ENCODE peak calls at places on chromosome 10, in nine cellular contexts. V is kidney, M is transverse colon, C is BJ, P is PC-9, O is Caco-2, K is colonic mucosa, X is neural progenitor cell, T is heart left ventricle. S is an unnamed sample.

GRCh38 chr10:89373916-89374711 is 3.7 kb upstream of the IFIT1B start:
- DNase-seq in M (peak; percentile 81), V (peak; percentile 87), P (peak; percentile 75), X (no peak), T (peak; percentile 87), K (peak; percentile 89), O (no peak), C (peak; percentile 92), S (no peak)

GRCh38 chr10:23818484-23818883 is 379.6 kb downstream of the OTUD1 start:
- DNase-seq in M (no peak), X (peak; percentile 54), C (no peak), T (no peak), V (no peak), P (no peak), K (no peak), O (no peak), S (no peak)

GRCh38 chr10:61870521-61870895 is 31.0 kb upstream of the ARID5B start:
- DNase-seq in P (no peak), X (peak; percentile 21), O (no peak), C (no peak), K (no peak), T (no peak), V (no peak), M (no peak), S (no peak)

GRCh38 chr10:124935946-124936345 is 6.0 kb upstream of the ZRANB1 start:
- DNase-seq in P (no peak), X (no peak), K (no peak), C (no peak), V (no peak), O (no peak), M (no peak), T (no peak), S (no peak)

GRCh38 chr10:93873427-93874115 is 20.2 kb upstream of the SLC35G1 start:
- DNase-seq in C (no peak), O (no peak), K (no peak), M (no peak), P (no peak), X (no peak), T (no peak), V (no peak), S (peak; percentile 62)

GRCh38 chr10:59289809-59290208 is 72.5 kb downstream of the FAM13C start:
- DNase-seq in P (no peak), C (no peak), K (no peak), T (no peak), M (no peak), X (no peak), V (no peak), O (no peak), S (no peak)

GRCh38 chr10:102660891-102661613 is 16.8 kb downstream of the TRIM8 start:
- DNase-seq in P (no peak), M (peak; percentile 84), C (peak; percentile 24), O (no peak), V (no peak), K (peak; percentile 78), X (peak; percentile 50), T (peak; percentile 73), S (peak; percentile 81)

GRCh38 chr10:208616-209015 is 73.4 kb downstream of the ZMYND11 start:
- DNase-seq in T (no peak), P (no peak), K (no peak), O (no peak), C (no peak), X (no peak), V (no peak), M (no peak), S (no peak)

GRCh38 chr10:24622781-24623301 is 100.8 kb downstream of the ARHGAP21 start:
- DNase-seq in P (no peak), M (no peak), T (no peak), C (no peak), X (no peak), O (no peak), V (no peak), K (no peak), S (no peak)

GRCh38 chr10:46250898-46251856 is 35.6 kb upstream of the ANTXRL start:
- DNase-seq in X (no peak), C (no peak), P (no peak), V (no peak), O (no peak), K (peak; percentile 15), T (peak; percentile 12), M (no peak), S (no peak)

GRCh38 chr10:88989824-88990527 is 622 bp upstream of the FAS start:
- DNase-seq in C (peak; percentile 68), K (no peak), T (no peak), V (no peak), P (peak; percentile 50), X (no peak), M (no peak), O (peak; percentile 3), S (peak; percentile 95)

GRCh38 chr10:28217848-28218247 is 85.0 kb downstream of the MPP7 start:
- DNase-seq in P (no peak), O (no peak), C (peak; percentile 80), T (no peak), M (no peak), X (no peak), V (no peak), K (no peak), S (peak; percentile 75)

DNA sequence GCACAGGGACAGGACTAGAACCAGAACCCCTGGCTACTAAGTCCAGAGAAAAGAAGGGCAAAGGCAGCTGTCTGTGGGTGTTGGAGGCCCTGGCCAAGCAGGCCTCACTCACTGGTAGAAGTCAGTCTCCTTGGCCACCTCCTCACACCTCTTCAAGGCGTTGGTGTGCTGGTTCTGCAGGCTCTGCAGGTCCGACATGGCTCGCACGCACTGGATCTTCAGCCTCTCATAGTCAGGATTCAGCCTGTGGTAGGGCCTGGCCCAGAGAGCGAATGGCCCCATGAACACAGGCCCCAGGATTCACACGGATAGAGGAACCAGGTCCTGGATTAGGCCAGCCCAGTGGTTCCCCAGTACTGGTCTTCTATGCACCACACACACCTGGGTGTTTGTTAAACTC is 72.4 kb downstream of the DLG5 start:
- DNase-seq in C (no peak), T (no peak), P (no peak), K (no peak), X (no peak), M (no peak), V (no peak), O (no peak), S (no peak)
- TF ChIP-seq CTCF in C (no peak), T (no peak), P (no peak), K (no peak), X (no peak), M (no peak), V (no peak), O (no peak), S (no peak)

GRCh38 chr10:44975487-44976331 is 2.9 kb downstream of the DEPP1 start:
- DNase-seq in M (peak; percentile 51), O (peak; percentile 76), K (no peak), C (no peak), T (no peak), V (peak; percentile 87), P (peak; percentile 85), X (peak; percentile 42), S (peak; percentile 94)
- H3K4me3 ChIP-seq in M (no peak overlapping the region), O (no peak overlapping the region), K (no peak overlapping the region), C (no peak overlapping the region), T (peak overlapping the region; percentile 90), V (peak overlapping the region; percentile 90), P (peak overlapping the region; percentile 61), X (no peak overlapping the region), S (no peak overlapping the region)

GRCh38 chr10:3162533-3162932 is 10.0 kb downstream of the PITRM1 start:
- DNase-seq in T (no peak), M (no peak), X (no peak), P (no peak), V (no peak), C (no peak), O (peak; percentile 32), K (no peak), S (no peak)
- H3K36me3 ChIP-seq in T (no peaks in the 10 kb centered on the region), M (no peaks in the 10 kb centered on the region), X (peaks cover 4% of the 10 kb centered on the region), P (peaks cover 9% of the 10 kb centered on the region), V (peaks cover 44% of the 10 kb centered on the region), C (peaks cover 33% of the 10 kb centered on the region), O (peaks cover 5% of the 10 kb centered on the region), K (peaks cover 6% of the 10 kb centered on the region), S (peaks cover 71% of the 10 kb centered on the region)

GRCh38 chr10:111598433-111599059 is 521.7 kb downstream of the ADRA2A start:
- DNase-seq in V (no peak), O (peak; percentile 69), X (peak; percentile 81), M (peak; percentile 42), C (peak; percentile 2), K (peak; percentile 57), T (peak; percentile 29), P (no peak), S (peak; percentile 61)
- TF ChIP-seq CTCF in V (peak; percentile 80), O (peak; percentile 77), X (peak; percentile 87), M (peak; percentile 59), C (peak; percentile 75), K (peak; percentile 89), T (peak; percentile 74), P (peak; percentile 66), S (peak; percentile 61)

GRCh38 chr10:116973946-116974345 is 31.0 kb downstream of the SHTN1 start:
- DNase-seq in M (no peak), X (no peak), K (no peak), V (no peak), O (no peak), T (no peak), P (peak; percentile 42), C (no peak), S (no peak)
- H3K4me3 ChIP-seq in M (no peak overlapping the region), X (no peak overlapping the region), K (no peak overlapping the region), V (no peak overlapping the region), O (no peak overlapping the region), T (no peak overlapping the region), P (no peak overlapping the region), C (no peak overlapping the region), S (no peak overlapping the region)

GRCh38 chr10:113148899-113149298 is 198.9 kb downstream of the TCF7L2 start:
- DNase-seq in V (no peak), K (no peak), M (no peak), C (no peak), T (no peak), X (no peak), O (no peak), P (no peak), S (no peak)
- H3K36me3 ChIP-seq in V (peaks cover 44% of the 10 kb centered on the region), K (peaks cover 12% of the 10 kb centered on the region), M (no peaks in the 10 kb centered on the region), C (peaks cover 36% of the 10 kb centered on the region), T (no peaks in the 10 kb centered on the region), X (peaks cover 6% of the 10 kb centered on the region), O (peaks cover 14% of the 10 kb centered on the region), P (peaks cover 3% of the 10 kb centered on the region), S (peaks cover 67% of the 10 kb centered on the region)

GRCh38 chr10:17001297-17001744 is 128.3 kb downstream of the CUBN start:
- DNase-seq in T (no peak), C (no peak), P (no peak), V (no peak), K (no peak), X (no peak), M (no peak), O (no peak), S (no peak)
- TF ChIP-seq CTCF in T (peak; percentile 8), C (no peak), P (no peak), V (no peak), K (no peak), X (no peak), M (no peak), O (no peak), S (no peak)